ENCODE peak calls at places on chromosomes 6 and 20, in five cellular contexts. Z is mesenchymal stem cell, L is GM23338, C is psoas muscle, D is PC-9. N is an unnamed sample. For H3K27me3 and H3K36me3, the result is how much of the 10 kb centered on the place peaks cover.

GRCh38 chr6:157089258-157089657 is 234.1 kb downstream of the TMEM242 start:
- DNase-seq in Z (peak), L (peak), C (no peak), D (no peak), N (peak)

GRCh38 chr6:71228461-71229041 is 60.1 kb upstream of the OGFRL1 start:
- DNase-seq in Z (peak), L (no peak), C (no peak), D (no peak), N (no peak)

GRCh38 chr6:72835749-72836148 is 213.9 kb downstream of the KCNQ5 start:
- DNase-seq in Z (no peak), L (no peak), C (no peak), D (no peak), N (no peak)

GRCh38 chr6:52541135-52541534 is 35.7 kb downstream of the TRAM2 start:
- DNase-seq in Z (no peak), L (no peak), C (no peak), D (no peak), N (no peak)

GRCh38 chr6:119647309-119647708 is 297.7 kb upstream of the MAN1A1 start:
- DNase-seq in Z (no peak), L (no peak), C (no peak), D (no peak), N (no peak)

GRCh38 chr20:53748821-53749402 is 155.3 kb upstream of the ZNF217 start:
- DNase-seq in Z (peak), L (no peak), C (no peak), D (no peak), N (no peak)

GRCh38 chr20:23971320-23971719 is 17.3 kb downstream of the GGTLC1 start:
- DNase-seq in Z (no peak), L (no peak), C (no peak), D (no peak), N (no peak)

GRCh38 chr6:19549109-19549508 is 288.1 kb upstream of the ID4 start:
- DNase-seq in Z (no peak), L (no peak), C (no peak), D (no peak), N (no peak)

GRCh38 chr6:4359108-4359710 is 223.8 kb upstream of the ECI2 start:
- DNase-seq in Z (no peak), L (no peak), C (no peak), D (no peak), N (no peak)

GRCh38 chr20:40887100-40887499 is 141.5 kb upstream of the TOP1 start:
- DNase-seq in Z (no peak), L (no peak), C (no peak), D (no peak), N (peak)

GRCh38 chr6:37807656-37808055 is 11.9 kb upstream of the ZFAND3 start:
- DNase-seq in Z (no peak), L (peak), C (peak), D (no peak), N (peak)

GRCh38 chr20:32052792-32053362 is 835 bp downstream of the HCK start:
- DNase-seq in Z (no peak), L (peak), C (peak), D (no peak), N (peak)
- H3K4me3 ChIP-seq in Z (no peak), L (peak), C (peak), D (no peak), N (peak)

GRCh38 chr6:165708985-165709576 is 46.0 kb upstream of the PDE10A start:
- DNase-seq in Z (no peak), L (no peak), C (no peak), D (no peak), N (peak)
- H3K27me3 ChIP-seq in Z (under half), L (under half), C (under half), D (half or more), N (under half)

GRCh38 chr6:33667072-33667471 is 44.4 kb downstream of the UQCC2 start:
- DNase-seq in Z (no peak), L (no peak), C (no peak), D (no peak), N (peak)

GRCh38 chr6:33668914-33669313 is 42.6 kb downstream of the UQCC2 start:
- DNase-seq in Z (no peak), L (no peak), C (no peak), D (peak), N (no peak)

GRCh38 chr6:33670086-33670660 is 41.3 kb downstream of the UQCC2 start:
- DNase-seq in Z (no peak), L (no peak), C (no peak), D (no peak), N (no peak)

GRCh38 chr6:33667776-33668175 is 43.7 kb downstream of the UQCC2 start:
- DNase-seq in Z (no peak), L (no peak), C (no peak), D (no peak), N (no peak)

GRCh38 chr6:33668328-33668727 is 43.2 kb downstream of the UQCC2 start:
- DNase-seq in Z (no peak), L (no peak), C (no peak), D (no peak), N (no peak)
- H3K36me3 ChIP-seq in Z (half or more), L (under half), C (under half), D (under half), N (under half)

GRCh38 chr6:30885999-30886896 is 1.9 kb downstream of the DDR1 start:
- DNase-seq in Z (peak), L (peak), C (peak), D (peak), N (peak)
- H3K4me3 ChIP-seq in Z (peak), L (peak), C (peak), D (peak), N (peak)

GRCh38 chr6:129679250-129679649 is 30.7 kb downstream of the ARHGAP18 start:
- DNase-seq in Z (no peak), L (no peak), C (no peak), D (no peak), N (no peak)
- H3K27me3 ChIP-seq in Z (under half), L (under half), C (under half), D (under half), N (under half)